ENCODE peak calls at places on chromosomes 4 and X, in eight cellular contexts. One of them, this sample, is unnamed.

GRCh38 chrX:13689519-13690211 is 737 bp downstream of the RAB9A start:
- DNase-seq in K562: no peak
- DNase-seq in stomach: no peak
- DNase-seq in IMR-90: peak
- DNase-seq in A549: no peak
- DNase-seq in HepG2: no peak
- DNase-seq in right lobe of liver: no peak
- DNase-seq in esophagus muscularis mucosa: no peak
- DNase-seq in this sample: no peak

GRCh38 chr4:78165758-78166157 is 108.6 kb downstream of the FRAS1 start:
- DNase-seq in esophagus muscularis mucosa: no peak
- DNase-seq in HepG2: peak
- DNase-seq in A549: no peak
- DNase-seq in IMR-90: no peak
- DNase-seq in K562: no peak
- DNase-seq in stomach: no peak
- DNase-seq in right lobe of liver: no peak
- DNase-seq in this sample: no peak

GRCh38 chr4:115121351-115122043 is 8.1 kb upstream of the NDST4 start:
- DNase-seq in HepG2: no peak
- DNase-seq in A549: no peak
- DNase-seq in K562: no peak
- DNase-seq in esophagus muscularis mucosa: no peak
- DNase-seq in stomach: no peak
- DNase-seq in IMR-90: no peak
- DNase-seq in right lobe of liver: no peak
- DNase-seq in this sample: no peak

GRCh38 chr4:152559641-152560040 is 23.7 kb upstream of the FBXW7 start:
- DNase-seq in HepG2: no peak
- DNase-seq in A549: no peak
- DNase-seq in stomach: no peak
- DNase-seq in K562: no peak
- DNase-seq in esophagus muscularis mucosa: no peak
- DNase-seq in right lobe of liver: no peak
- DNase-seq in IMR-90: no peak
- DNase-seq in this sample: no peak

GRCh38 chr4:124684301-124684700 is 28.2 kb downstream of the ANKRD50 start:
- DNase-seq in HepG2: no peak
- DNase-seq in esophagus muscularis mucosa: no peak
- DNase-seq in IMR-90: peak
- DNase-seq in A549: no peak
- DNase-seq in stomach: no peak
- DNase-seq in K562: no peak
- DNase-seq in right lobe of liver: no peak
- DNase-seq in this sample: no peak

GRCh38 chr4:174503079-174503724 is 19.1 kb downstream of the HPGD start:
- DNase-seq in K562: no peak
- DNase-seq in right lobe of liver: no peak
- DNase-seq in IMR-90: no peak
- DNase-seq in stomach: no peak
- DNase-seq in esophagus muscularis mucosa: no peak
- DNase-seq in HepG2: no peak
- DNase-seq in A549: no peak
- DNase-seq in this sample: no peak

GRCh38 chr4:20618010-20618409 is 82.2 kb upstream of the PACRGL start:
- DNase-seq in stomach: no peak
- DNase-seq in right lobe of liver: peak
- DNase-seq in esophagus muscularis mucosa: no peak
- DNase-seq in A549: no peak
- DNase-seq in HepG2: no peak
- DNase-seq in K562: no peak
- DNase-seq in IMR-90: no peak
- DNase-seq in this sample: peak

GRCh38 chr4:2515835-2516550 is 20.5 kb upstream of the FAM193A start:
- DNase-seq in stomach: peak
- DNase-seq in A549: no peak
- DNase-seq in IMR-90: no peak
- DNase-seq in K562: peak
- DNase-seq in HepG2: no peak
- DNase-seq in right lobe of liver: peak
- DNase-seq in esophagus muscularis mucosa: no peak
- DNase-seq in this sample: peak

GRCh38 chr4:96652158-96652557 is 812.3 kb downstream of the PDHA2 start:
- DNase-seq in esophagus muscularis mucosa: no peak
- DNase-seq in IMR-90: no peak
- DNase-seq in K562: no peak
- DNase-seq in A549: no peak
- DNase-seq in right lobe of liver: no peak
- DNase-seq in stomach: no peak
- DNase-seq in HepG2: no peak
- DNase-seq in this sample: no peak

GRCh38 chr4:15755781-15756180 is 22.3 kb upstream of the CD38 start:
- DNase-seq in right lobe of liver: no peak
- DNase-seq in stomach: no peak
- DNase-seq in esophagus muscularis mucosa: no peak
- DNase-seq in IMR-90: peak
- DNase-seq in K562: no peak
- DNase-seq in HepG2: no peak
- DNase-seq in A549: no peak
- DNase-seq in this sample: no peak

GRCh38 chr4:8844976-8845690 is 26.5 kb downstream of the HMX1 start:
- DNase-seq in A549: no peak
- DNase-seq in K562: no peak
- DNase-seq in HepG2: no peak
- DNase-seq in IMR-90: no peak
- DNase-seq in right lobe of liver: peak
- DNase-seq in esophagus muscularis mucosa: no peak
- DNase-seq in stomach: no peak
- DNase-seq in this sample: no peak

GRCh38 chrX:10755477-10756334 is 135.3 kb upstream of the MID1 start:
- DNase-seq in esophagus muscularis mucosa: no peak
- DNase-seq in right lobe of liver: no peak
- DNase-seq in K562: no peak
- DNase-seq in stomach: no peak
- DNase-seq in IMR-90: peak
- DNase-seq in HepG2: no peak
- DNase-seq in A549: peak
- DNase-seq in this sample: peak

GRCh38 chr4:17636696-17637351 is 22.4 kb downstream of the MED28 start:
- DNase-seq in K562: peak
- DNase-seq in stomach: peak
- DNase-seq in A549: peak
- DNase-seq in esophagus muscularis mucosa: no peak
- DNase-seq in IMR-90: peak
- DNase-seq in right lobe of liver: peak
- DNase-seq in HepG2: peak
- DNase-seq in this sample: peak

GRCh38 chr4:13289391-13289790 is 194.7 kb downstream of the RAB28 start:
- DNase-seq in IMR-90: peak
- DNase-seq in esophagus muscularis mucosa: no peak
- DNase-seq in stomach: no peak
- DNase-seq in HepG2: no peak
- DNase-seq in A549: no peak
- DNase-seq in right lobe of liver: no peak
- DNase-seq in K562: no peak
- DNase-seq in this sample: no peak

GRCh38 chrX:154074199-154074598 is 23.3 kb downstream of the MECP2 start:
- DNase-seq in IMR-90: peak
- DNase-seq in stomach: no peak
- DNase-seq in right lobe of liver: no peak
- DNase-seq in K562: no peak
- DNase-seq in A549: peak
- DNase-seq in esophagus muscularis mucosa: no peak
- DNase-seq in HepG2: peak
- DNase-seq in this sample: no peak

GRCh38 chrX:12970691-12971202 is 4.2 kb upstream of the TMSB4X start:
- DNase-seq in stomach: no peak
- DNase-seq in K562: no peak
- DNase-seq in A549: no peak
- DNase-seq in IMR-90: peak
- DNase-seq in esophagus muscularis mucosa: no peak
- DNase-seq in right lobe of liver: no peak
- DNase-seq in HepG2: peak
- DNase-seq in this sample: peak

GRCh38 chr4:156958276-156959074 is 13.1 kb downstream of the PDGFC start:
- DNase-seq in IMR-90: no peak
- DNase-seq in K562: no peak
- DNase-seq in esophagus muscularis mucosa: no peak
- DNase-seq in right lobe of liver: no peak
- DNase-seq in A549: no peak
- DNase-seq in HepG2: no peak
- DNase-seq in stomach: no peak
- DNase-seq in this sample: no peak

DNA sequence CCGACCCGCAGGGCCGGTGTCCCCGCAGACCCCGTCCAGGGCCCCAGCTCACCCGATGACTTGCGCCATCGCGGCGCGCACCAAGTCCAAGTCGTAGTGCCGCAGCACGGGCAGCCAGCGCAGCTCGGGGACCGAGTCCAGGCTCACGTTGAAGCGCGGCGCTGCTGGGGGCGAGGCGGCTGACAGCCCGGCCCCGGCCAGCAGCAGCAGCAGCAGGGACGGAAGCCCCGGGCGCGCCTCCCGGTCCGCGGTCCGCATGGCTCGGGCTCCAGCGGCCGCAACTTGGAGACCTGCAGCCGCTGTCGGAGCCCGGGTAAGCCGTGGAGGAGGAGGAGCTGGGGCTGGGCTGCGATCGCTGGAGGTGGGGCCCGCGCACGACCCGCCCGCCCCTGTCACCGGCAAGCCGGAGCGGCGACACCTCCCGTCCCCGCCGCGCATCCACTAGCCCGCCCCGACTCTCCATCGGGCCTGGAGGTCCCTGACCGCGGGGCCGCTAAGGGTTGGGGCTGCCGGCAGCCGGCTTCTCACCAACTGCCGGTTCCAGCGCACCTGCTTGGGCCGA is at the start of gene NAAA:
- DNase-seq in HepG2: peak
- DNase-seq in stomach: peak
- DNase-seq in K562: peak
- DNase-seq in esophagus muscularis mucosa: no peak
- DNase-seq in A549: peak
- DNase-seq in IMR-90: peak
- DNase-seq in right lobe of liver: peak
- DNase-seq in this sample: peak
- TF ChIP-seq POLR2A in HepG2: no peak
- TF ChIP-seq POLR2A in stomach: no peak
- TF ChIP-seq POLR2A in K562: peak
- TF ChIP-seq POLR2A in esophagus muscularis mucosa: no peak
- TF ChIP-seq POLR2A in A549: peak
- TF ChIP-seq POLR2A in IMR-90: no peak
- TF ChIP-seq POLR2A in right lobe of liver: peak
- TF ChIP-seq POLR2A in this sample: peak

DNA sequence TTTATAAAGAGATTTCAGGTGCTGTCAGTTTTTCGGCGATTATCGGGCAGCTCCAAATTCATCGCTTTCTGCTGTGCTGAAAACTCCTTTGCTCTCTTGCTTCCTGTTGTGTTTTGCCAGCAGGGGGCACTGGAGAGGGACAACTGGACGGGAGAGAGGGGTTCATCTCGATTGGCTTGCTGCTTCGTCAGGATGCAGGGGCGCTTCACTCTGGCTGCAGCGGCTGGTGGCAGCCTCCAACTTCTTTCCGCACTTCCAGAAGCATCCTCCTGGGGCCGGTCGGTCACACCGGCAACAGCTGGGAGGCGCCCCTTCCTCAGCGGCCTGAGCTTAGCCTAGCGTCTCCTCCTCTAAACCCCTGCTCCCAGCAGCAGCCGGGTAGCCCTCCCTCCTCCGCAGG is 29.5 kb downstream of the MSL3 start:
- DNase-seq in HepG2: peak
- DNase-seq in K562: peak
- DNase-seq in esophagus muscularis mucosa: no peak
- DNase-seq in IMR-90: peak
- DNase-seq in A549: peak
- DNase-seq in stomach: peak
- DNase-seq in right lobe of liver: peak
- DNase-seq in this sample: peak
- TF ChIP-seq CTCF in HepG2: peak
- TF ChIP-seq CTCF in K562: peak
- TF ChIP-seq CTCF in esophagus muscularis mucosa: peak
- TF ChIP-seq CTCF in IMR-90: peak
- TF ChIP-seq CTCF in A549: peak
- TF ChIP-seq CTCF in stomach: no peak
- TF ChIP-seq CTCF in right lobe of liver: peak
- TF ChIP-seq CTCF in this sample: peak

GRCh38 chr4:168633474-168633873 is 136.6 kb downstream of the PALLD start:
- DNase-seq in esophagus muscularis mucosa: no peak
- DNase-seq in stomach: no peak
- DNase-seq in HepG2: no peak
- DNase-seq in right lobe of liver: no peak
- DNase-seq in IMR-90: no peak
- DNase-seq in K562: no peak
- DNase-seq in A549: no peak
- DNase-seq in this sample: no peak

GRCh38 chr4:168637872-168638756 is 141.3 kb downstream of the PALLD start:
- DNase-seq in stomach: no peak
- DNase-seq in HepG2: no peak
- DNase-seq in K562: no peak
- DNase-seq in right lobe of liver: no peak
- DNase-seq in esophagus muscularis mucosa: no peak
- DNase-seq in A549: no peak
- DNase-seq in IMR-90: peak
- DNase-seq in this sample: no peak

GRCh38 chr4:168634276-168634802 is 137.5 kb downstream of the PALLD start:
- DNase-seq in esophagus muscularis mucosa: no peak
- DNase-seq in HepG2: no peak
- DNase-seq in K562: no peak
- DNase-seq in right lobe of liver: no peak
- DNase-seq in A549: no peak
- DNase-seq in stomach: no peak
- DNase-seq in IMR-90: peak
- DNase-seq in this sample: peak

GRCh38 chr4:168636506-168637176 is 139.8 kb downstream of the PALLD start:
- DNase-seq in esophagus muscularis mucosa: no peak
- DNase-seq in stomach: no peak
- DNase-seq in A549: no peak
- DNase-seq in HepG2: no peak
- DNase-seq in IMR-90: peak
- DNase-seq in K562: no peak
- DNase-seq in right lobe of liver: no peak
- DNase-seq in this sample: no peak

DNA sequence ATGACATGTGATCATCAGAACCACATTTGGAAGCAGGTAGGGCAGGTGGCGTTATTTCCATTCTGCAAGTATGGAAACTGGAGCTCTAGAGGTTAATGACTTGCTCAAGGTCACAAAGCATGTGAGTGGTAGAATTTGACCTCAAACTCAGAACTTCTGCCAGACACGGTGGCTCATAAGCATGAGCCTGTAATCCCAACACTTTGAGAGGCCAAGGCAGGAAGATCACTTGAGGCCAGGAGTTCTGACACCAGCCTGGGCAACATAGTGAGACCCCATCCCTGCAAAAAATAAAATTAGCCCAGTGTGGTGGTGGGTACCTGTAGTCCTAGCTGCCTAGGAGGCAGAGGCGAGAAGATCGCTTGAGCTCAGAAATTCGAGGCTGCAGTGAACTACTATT is 139.2 kb downstream of the PALLD start:
- DNase-seq in esophagus muscularis mucosa: no peak
- DNase-seq in A549: no peak
- DNase-seq in HepG2: no peak
- DNase-seq in stomach: no peak
- DNase-seq in K562: no peak
- DNase-seq in right lobe of liver: no peak
- DNase-seq in IMR-90: no peak
- DNase-seq in this sample: no peak
- H3K4me3 ChIP-seq in esophagus muscularis mucosa: no peak
- H3K4me3 ChIP-seq in A549: no peak
- H3K4me3 ChIP-seq in HepG2: no peak
- H3K4me3 ChIP-seq in stomach: no peak
- H3K4me3 ChIP-seq in K562: no peak
- H3K4me3 ChIP-seq in right lobe of liver: no peak
- H3K4me3 ChIP-seq in IMR-90: no peak
- H3K4me3 ChIP-seq in this sample: no peak

GRCh38 chrX:55488559-55489314 is 911 bp downstream of the USP51 start:
- DNase-seq in stomach: peak
- DNase-seq in right lobe of liver: peak
- DNase-seq in esophagus muscularis mucosa: peak
- DNase-seq in IMR-90: peak
- DNase-seq in A549: peak
- DNase-seq in HepG2: no peak
- DNase-seq in K562: peak
- DNase-seq in this sample: peak
- TF ChIP-seq POLR2A in stomach: no peak
- TF ChIP-seq POLR2A in right lobe of liver: no peak
- TF ChIP-seq POLR2A in esophagus muscularis mucosa: no peak
- TF ChIP-seq POLR2A in IMR-90: no peak
- TF ChIP-seq POLR2A in A549: no peak
- TF ChIP-seq POLR2A in HepG2: no peak
- TF ChIP-seq POLR2A in K562: peak
- TF ChIP-seq POLR2A in this sample: peak